ENCODE peak calls at places on chromosomes 1 and 21, in nine cellular contexts. D, U, F, Y, E, H, X, Q and V are unnamed samples.

GRCh38 chr1:242569867-242570266 is 45.4 kb upstream of the PLD5 start:
- DNase-seq in Y (no peak), D (no peak), E (no peak), X (no peak), Q (no peak), F (no peak), U (no peak), H (no peak), V (no peak)

GRCh38 chr1:116020668-116021272 is 44.5 kb downstream of the SLC22A15 start:
- DNase-seq in U (no peak), E (peak), Q (peak), H (no peak), X (no peak), D (peak), F (peak), Y (peak), V (peak)

GRCh38 chr1:116376734-116377096 is 3.7 kb downstream of the ATP1A1 start:
- DNase-seq in U (no peak), Y (no peak), D (no peak), Q (no peak), H (no peak), X (no peak), E (peak), F (no peak), V (no peak)

GRCh38 chr1:41485605-41486004 is 1.1 kb upstream of the EDN2 start:
- DNase-seq in Y (no peak), X (no peak), H (no peak), F (peak), E (peak), U (no peak), Q (no peak), D (no peak), V (no peak)

GRCh38 chr1:36367067-36367466 is 18.7 kb downstream of the STK40 start:
- DNase-seq in X (no peak), U (no peak), F (no peak), Y (no peak), H (no peak), E (no peak), Q (no peak), D (no peak), V (no peak)

GRCh38 chr1:86965012-86965826 is 50.8 kb downstream of the HS2ST1 start:
- DNase-seq in U (no peak), H (no peak), Q (no peak), Y (peak), E (peak), F (peak), X (no peak), D (no peak), V (no peak)

GRCh38 chr1:220450927-220451326 is 77.0 kb upstream of the MARK1 start:
- DNase-seq in F (no peak), E (no peak), D (no peak), Q (no peak), U (no peak), X (no peak), Y (no peak), H (no peak), V (no peak)

GRCh38 chr1:75503221-75503974 is 107.5 kb downstream of the SLC44A5 start:
- DNase-seq in D (no peak), Y (no peak), F (no peak), U (no peak), H (no peak), Q (no peak), X (no peak), E (no peak), V (no peak)

GRCh38 chr1:78274814-78275213 is 216.0 kb upstream of the PTGFR start:
- DNase-seq in Y (no peak), X (no peak), E (peak), D (no peak), Q (no peak), U (no peak), F (no peak), H (no peak), V (no peak)

GRCh38 chr1:118186026-118186425 is 998 bp upstream of the SPAG17 start:
- DNase-seq in Y (no peak), E (no peak), U (no peak), D (no peak), Q (no peak), H (no peak), F (no peak), X (no peak), V (no peak)

GRCh38 chr1:185813401-185813979 is 79.3 kb downstream of the HMCN1 start:
- DNase-seq in H (no peak), Q (no peak), F (peak), U (no peak), E (peak), X (no peak), D (peak), Y (no peak), V (no peak)

GRCh38 chr1:184163674-184164470 is 112.3 kb downstream of the TSEN15 start:
- DNase-seq in F (peak), U (no peak), D (no peak), E (peak), Q (no peak), H (no peak), Y (no peak), X (no peak), V (peak)

GRCh38 chr1:52553372-52554266 is 727 bp upstream of the TUT4 start:
- DNase-seq in X (peak), H (peak), F (peak), Q (peak), Y (peak), U (peak), E (peak), D (peak), V (peak)
- TF ChIP-seq POLR2A in X (peak), H (no peak), F (peak), Q (no peak), Y (peak), U (peak), E (peak), D (peak), V (peak)

GRCh38 chr1:156738407-156738806 is 2.5 kb downstream of the MRPL24 start:
- DNase-seq in Y (no peak), X (no peak), F (no peak), D (no peak), E (no peak), Q (no peak), U (no peak), H (no peak), V (no peak)

GRCh38 chr1:156738916-156739315 is 2.0 kb downstream of the MRPL24 start:
- DNase-seq in E (no peak), F (no peak), Y (no peak), X (no peak), D (no peak), Q (no peak), U (no peak), H (no peak), V (no peak)

GRCh38 chr1:156733989-156734584 is 5.5 kb upstream of the ISG20L2 start:
- DNase-seq in H (no peak), U (no peak), E (no peak), Y (no peak), D (no peak), F (no peak), Q (no peak), X (no peak), V (no peak)
- TF ChIP-seq POLR2A in H (no peak), U (no peak), E (no peak), Y (no peak), D (no peak), F (no peak), Q (no peak), X (no peak), V (no peak)

GRCh38 chr1:173476197-173476663 is 905 bp upstream of the PRDX6 start:
- DNase-seq in Q (no peak), X (no peak), Y (no peak), U (no peak), H (no peak), D (no peak), F (no peak), E (no peak), V (no peak)

GRCh38 chr1:173478099-173478555 is 992 bp downstream of the PRDX6 start:
- DNase-seq in E (peak), F (peak), Q (peak), H (no peak), X (peak), U (peak), Y (peak), D (peak), V (no peak)

GRCh38 chr1:173475564-173476196 is 1.5 kb upstream of the PRDX6 start:
- DNase-seq in Q (no peak), E (peak), X (no peak), H (no peak), U (no peak), F (no peak), Y (peak), D (peak), V (no peak)

GRCh38 chr1:173477286-173478098 is at the start of gene PRDX6:
- DNase-seq in X (peak), E (peak), U (peak), F (no peak), D (peak), Y (peak), H (peak), Q (peak), V (peak)

DNA sequence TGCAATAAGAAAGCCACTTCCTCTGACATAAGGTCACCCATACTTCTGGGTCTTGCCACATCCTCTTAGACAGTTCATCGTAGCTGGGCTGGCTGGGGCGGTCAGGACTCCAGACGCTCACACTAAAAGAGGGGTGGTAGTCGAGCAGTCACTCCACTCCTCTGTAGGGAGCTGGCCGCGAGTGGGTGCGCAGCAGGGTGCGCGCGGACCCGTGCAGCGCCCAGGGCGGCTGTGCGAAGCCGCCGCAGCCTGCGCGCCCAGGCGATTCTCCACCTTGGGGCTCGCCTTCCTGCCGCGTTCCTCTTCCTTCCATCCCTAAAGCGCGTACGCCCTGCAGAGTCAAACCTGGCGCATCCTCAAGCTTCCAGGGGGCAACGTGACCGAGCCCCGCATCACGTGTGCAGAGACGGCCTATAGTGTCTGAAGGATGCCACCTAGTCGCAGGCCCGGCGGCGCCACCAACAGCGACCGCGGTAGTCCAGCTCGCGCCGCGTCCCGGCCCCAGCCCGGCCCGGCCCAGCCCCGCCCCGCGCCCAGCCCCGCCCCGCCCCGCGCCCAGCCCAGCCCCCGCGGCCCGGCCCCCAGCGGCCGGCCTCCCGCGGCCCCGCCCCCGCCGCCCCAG is 360 bp upstream of the PRDX6 start:
- DNase-seq in E (peak), Q (peak), X (peak), F (peak), D (peak), Y (peak), U (peak), H (peak), V (peak)
- TF ChIP-seq POLR2A in E (peak), Q (no peak), X (no peak), F (peak), D (peak), Y (peak), U (peak), H (no peak), V (peak)

DNA sequence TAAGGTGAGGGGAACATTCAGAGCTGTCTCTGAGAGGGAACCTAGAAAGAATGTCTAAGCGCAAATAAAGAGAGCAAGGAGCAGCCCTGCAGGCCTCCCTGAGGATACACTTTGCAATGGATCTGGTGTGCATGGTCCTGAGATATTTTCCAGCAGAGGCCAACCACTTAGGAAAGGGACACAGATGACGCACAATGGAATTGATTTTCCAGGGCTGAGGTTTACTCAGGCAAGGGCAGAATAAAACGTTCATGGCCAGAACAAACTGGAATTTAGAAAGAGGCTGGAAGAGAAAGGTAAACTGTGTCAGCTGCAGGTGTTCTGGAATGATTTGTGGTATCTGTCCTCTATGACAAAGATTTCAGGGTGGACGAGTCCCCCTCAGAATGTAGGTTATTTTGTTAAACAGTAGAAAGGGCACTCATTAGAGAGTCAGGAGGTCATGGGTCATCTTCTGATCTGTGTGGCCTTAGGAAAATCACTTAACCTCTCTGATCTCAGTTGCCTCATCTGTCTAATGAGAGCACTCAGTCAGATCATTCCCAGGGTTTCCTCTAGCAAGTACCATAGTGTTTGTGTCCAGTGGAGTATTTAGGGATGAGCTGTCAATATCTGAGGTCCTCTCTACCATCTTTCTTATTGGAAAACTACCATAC is 61.8 kb upstream of the PGBD5 start:
- DNase-seq in H (no peak), E (no peak), U (no peak), D (no peak), Y (peak), X (no peak), F (no peak), Q (no peak), V (no peak)
- TF ChIP-seq POLR2A in H (no peak), E (no peak), U (no peak), D (no peak), Y (peak), X (no peak), F (no peak), Q (no peak), V (no peak)

DNA sequence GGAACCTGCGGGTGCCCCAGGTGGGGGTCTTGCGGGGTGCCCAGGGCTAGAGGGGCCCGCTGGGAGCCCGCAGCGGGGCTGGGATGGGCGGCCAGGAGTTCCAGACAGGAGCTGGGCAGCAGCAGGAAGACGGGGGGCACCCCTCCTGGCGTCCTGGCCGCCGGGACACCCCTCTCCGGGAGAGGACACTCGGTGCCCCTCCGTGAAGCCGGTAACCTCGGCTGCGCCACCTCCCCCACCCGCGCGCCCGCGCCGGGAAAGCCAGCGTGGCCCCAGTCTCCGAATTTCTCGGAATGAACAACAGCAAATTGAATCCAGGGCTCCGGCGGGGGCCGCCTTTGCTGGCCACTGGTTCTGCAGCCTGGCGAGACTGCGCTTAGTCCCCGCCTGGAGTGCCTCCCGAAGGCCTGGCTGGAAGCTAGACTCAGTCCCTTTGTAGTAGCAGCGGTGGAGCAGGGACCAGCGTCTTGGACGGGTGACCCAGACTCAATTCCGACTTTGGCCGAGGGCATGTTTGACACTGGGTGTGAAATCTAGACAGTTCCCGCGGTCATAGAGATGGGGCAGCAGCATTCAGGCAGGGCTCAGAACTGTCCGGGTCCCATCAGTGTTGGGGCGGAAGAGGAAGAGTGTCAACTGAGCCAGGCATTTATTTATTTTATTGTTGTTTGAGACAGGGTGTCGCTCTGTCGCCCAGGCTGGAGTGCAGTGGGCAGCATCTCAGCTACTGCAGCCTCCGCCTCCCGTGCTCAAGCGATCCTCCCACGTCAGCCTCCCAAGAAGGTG is 766 bp downstream of the IFNGR2 start:
- DNase-seq in E (peak), Y (peak), D (peak), Q (peak), X (peak), U (peak), F (no peak), H (peak), V (peak)
- TF ChIP-seq POLR2A in E (peak), Y (peak), D (peak), Q (no peak), X (no peak), U (peak), F (no peak), H (no peak), V (peak)

DNA sequence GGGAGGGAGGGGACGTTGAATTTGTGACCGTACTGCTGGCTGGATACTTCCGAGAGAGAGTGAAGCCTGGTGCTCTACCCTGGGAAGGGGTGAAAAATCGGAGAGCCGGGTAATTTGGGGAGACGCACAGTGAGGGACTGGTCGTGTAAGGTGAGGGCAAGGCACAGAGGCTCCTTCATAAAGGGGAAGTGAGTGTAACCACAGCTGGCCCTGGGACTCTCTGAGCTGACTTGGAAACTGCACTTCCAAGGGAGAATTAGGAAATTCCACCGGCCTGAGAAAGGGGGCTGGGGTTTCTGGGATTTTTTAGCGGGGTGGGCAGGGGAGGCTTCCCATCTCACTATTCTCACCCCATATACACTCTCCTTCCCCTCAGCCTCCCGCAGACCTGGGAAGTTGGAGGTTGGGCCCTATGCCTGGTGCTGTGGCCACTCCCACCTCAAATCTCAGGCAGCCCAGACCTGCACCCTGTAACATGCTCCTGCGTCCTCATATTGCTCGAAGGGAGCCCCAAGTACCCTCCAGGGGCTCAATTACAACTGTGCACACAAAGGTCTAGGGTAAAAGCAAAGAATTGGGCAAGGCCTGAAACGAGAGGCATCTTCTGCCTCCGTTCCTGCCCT is 88.2 kb upstream of the IPO9 start:
- DNase-seq in F (no peak), Y (no peak), D (no peak), E (no peak), U (no peak), Q (no peak), X (no peak), H (no peak), V (no peak)
- TF ChIP-seq POLR2A in F (no peak), Y (no peak), D (no peak), E (no peak), U (no peak), Q (no peak), X (no peak), H (no peak), V (no peak)

GRCh38 chr1:33338495-33339211 is 17.8 kb upstream of the A3GALT2 start:
- DNase-seq in E (peak), X (peak), F (no peak), D (peak), Y (peak), Q (peak), U (peak), H (no peak), V (no peak)
- TF ChIP-seq POLR2A in E (no peak), X (peak), F (no peak), D (peak), Y (peak), Q (no peak), U (no peak), H (no peak), V (no peak)

GRCh38 chr1:92795166-92795565 is 10.3 kb upstream of the EVI5 start:
- DNase-seq in F (no peak), X (no peak), Q (no peak), H (no peak), U (no peak), D (no peak), Y (no peak), E (peak), V (no peak)
- TF ChIP-seq POLR2A in F (no peak), X (no peak), Q (no peak), H (no peak), U (no peak), D (no peak), Y (no peak), E (no peak), V (no peak)